ENCODE peak calls at places on chromosome 12, in six cellular contexts. One of them, this sample, is unnamed.

GRCh38 chr12:2372735-2373134 is 319.9 kb downstream of the CACNA1C start:
- DNase-seq in stomach: no peak
- DNase-seq in HCT116: no peak
- DNase-seq in suprapubic skin: no peak
- DNase-seq in ovary: no peak
- DNase-seq in thyroid gland: no peak
- DNase-seq in this sample: no peak

GRCh38 chr12:42017036-42017435 is 127.6 kb downstream of the GXYLT1 start:
- DNase-seq in stomach: no peak
- DNase-seq in HCT116: no peak
- DNase-seq in suprapubic skin: no peak
- DNase-seq in ovary: no peak
- DNase-seq in thyroid gland: no peak
- DNase-seq in this sample: no peak

GRCh38 chr12:120999191-121000120 is 16.8 kb downstream of the C12orf43 start:
- DNase-seq in stomach: peak
- DNase-seq in HCT116: no peak
- DNase-seq in suprapubic skin: no peak
- DNase-seq in ovary: no peak
- DNase-seq in thyroid gland: no peak
- DNase-seq in this sample: no peak

GRCh38 chr12:119593578-119594398 is at the start of gene TMEM233:
- DNase-seq in stomach: no peak
- DNase-seq in HCT116: no peak
- DNase-seq in suprapubic skin: no peak
- DNase-seq in ovary: peak
- DNase-seq in thyroid gland: peak
- DNase-seq in this sample: no peak

GRCh38 chr12:19499030-19499429 is 59.7 kb downstream of the AEBP2 start:
- DNase-seq in stomach: no peak
- DNase-seq in HCT116: no peak
- DNase-seq in suprapubic skin: no peak
- DNase-seq in ovary: no peak
- DNase-seq in thyroid gland: no peak
- DNase-seq in this sample: no peak

GRCh38 chr12:131529196-131530040 is 181.5 kb upstream of the SFSWAP start:
- DNase-seq in stomach: no peak
- DNase-seq in HCT116: no peak
- DNase-seq in suprapubic skin: no peak
- DNase-seq in ovary: no peak
- DNase-seq in thyroid gland: no peak
- DNase-seq in this sample: no peak

GRCh38 chr12:53187145-53187899 is 6.6 kb upstream of the CSAD start:
- DNase-seq in stomach: no peak
- DNase-seq in HCT116: no peak
- DNase-seq in suprapubic skin: no peak
- DNase-seq in ovary: no peak
- DNase-seq in thyroid gland: no peak
- DNase-seq in this sample: no peak

GRCh38 chr12:64293654-64294364 is 71.7 kb upstream of the KICS2 start:
- DNase-seq in stomach: no peak
- DNase-seq in HCT116: no peak
- DNase-seq in suprapubic skin: no peak
- DNase-seq in ovary: no peak
- DNase-seq in thyroid gland: no peak
- DNase-seq in this sample: no peak

GRCh38 chr12:127054531-127054930 is 1212.4 kb upstream of the TMEM132C start:
- DNase-seq in stomach: no peak
- DNase-seq in HCT116: no peak
- DNase-seq in suprapubic skin: no peak
- DNase-seq in ovary: no peak
- DNase-seq in thyroid gland: no peak
- DNase-seq in this sample: no peak

GRCh38 chr12:40692617-40693502 is 621 bp downstream of the CNTN1 start:
- DNase-seq in stomach: no peak
- DNase-seq in HCT116: no peak
- DNase-seq in suprapubic skin: peak
- DNase-seq in ovary: peak
- DNase-seq in thyroid gland: peak
- DNase-seq in this sample: no peak
- H3K4me3 ChIP-seq in stomach: peak
- H3K4me3 ChIP-seq in HCT116: peak
- H3K4me3 ChIP-seq in suprapubic skin: peak
- H3K4me3 ChIP-seq in ovary: peak
- H3K4me3 ChIP-seq in thyroid gland: no peak
- H3K4me3 ChIP-seq in this sample: peak

GRCh38 chr12:4271433-4272013 is 2.0 kb upstream of the CCND2 start:
- DNase-seq in stomach: no peak
- DNase-seq in HCT116: no peak
- DNase-seq in suprapubic skin: peak
- DNase-seq in ovary: no peak
- DNase-seq in thyroid gland: no peak
- DNase-seq in this sample: no peak
- TF ChIP-seq POLR2A in stomach: no peak
- TF ChIP-seq POLR2A in HCT116: no peak
- TF ChIP-seq POLR2A in suprapubic skin: no peak
- TF ChIP-seq POLR2A in ovary: no peak
- TF ChIP-seq POLR2A in thyroid gland: no peak
- TF ChIP-seq POLR2A in this sample: peak

DNA sequence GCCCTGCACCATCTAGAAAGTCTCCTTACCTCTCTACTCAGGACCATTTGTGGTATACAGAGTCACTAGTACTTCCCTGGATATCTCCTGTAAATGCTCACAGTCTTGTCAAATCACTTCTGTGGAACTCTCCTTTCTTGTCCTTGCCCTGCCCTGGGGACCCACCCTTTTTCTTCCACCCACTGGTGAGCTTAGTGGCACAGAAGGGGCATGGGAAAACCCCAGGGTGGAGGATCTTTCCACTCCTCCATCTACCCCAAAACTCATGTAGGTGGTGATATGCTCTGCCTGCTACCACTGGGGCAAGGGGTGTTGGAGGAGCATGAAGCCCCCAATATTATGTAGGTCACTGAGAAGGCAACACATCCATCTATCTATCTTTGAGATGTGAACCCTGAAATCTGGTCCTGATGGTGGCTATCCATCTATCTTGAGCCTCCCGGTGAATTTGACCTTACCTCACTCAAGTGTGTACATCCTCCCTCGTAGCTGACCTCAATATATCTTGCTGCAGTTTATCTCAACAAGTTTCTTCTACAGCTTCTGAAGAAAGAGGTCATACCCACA is 943 bp downstream of the TESPA1 start:
- DNase-seq in stomach: no peak
- DNase-seq in HCT116: no peak
- DNase-seq in suprapubic skin: no peak
- DNase-seq in ovary: no peak
- DNase-seq in thyroid gland: no peak
- DNase-seq in this sample: no peak
- H3K4me3 ChIP-seq in stomach: no peak
- H3K4me3 ChIP-seq in HCT116: no peak
- H3K4me3 ChIP-seq in suprapubic skin: peak
- H3K4me3 ChIP-seq in ovary: no peak
- H3K4me3 ChIP-seq in thyroid gland: no peak
- H3K4me3 ChIP-seq in this sample: no peak

DNA sequence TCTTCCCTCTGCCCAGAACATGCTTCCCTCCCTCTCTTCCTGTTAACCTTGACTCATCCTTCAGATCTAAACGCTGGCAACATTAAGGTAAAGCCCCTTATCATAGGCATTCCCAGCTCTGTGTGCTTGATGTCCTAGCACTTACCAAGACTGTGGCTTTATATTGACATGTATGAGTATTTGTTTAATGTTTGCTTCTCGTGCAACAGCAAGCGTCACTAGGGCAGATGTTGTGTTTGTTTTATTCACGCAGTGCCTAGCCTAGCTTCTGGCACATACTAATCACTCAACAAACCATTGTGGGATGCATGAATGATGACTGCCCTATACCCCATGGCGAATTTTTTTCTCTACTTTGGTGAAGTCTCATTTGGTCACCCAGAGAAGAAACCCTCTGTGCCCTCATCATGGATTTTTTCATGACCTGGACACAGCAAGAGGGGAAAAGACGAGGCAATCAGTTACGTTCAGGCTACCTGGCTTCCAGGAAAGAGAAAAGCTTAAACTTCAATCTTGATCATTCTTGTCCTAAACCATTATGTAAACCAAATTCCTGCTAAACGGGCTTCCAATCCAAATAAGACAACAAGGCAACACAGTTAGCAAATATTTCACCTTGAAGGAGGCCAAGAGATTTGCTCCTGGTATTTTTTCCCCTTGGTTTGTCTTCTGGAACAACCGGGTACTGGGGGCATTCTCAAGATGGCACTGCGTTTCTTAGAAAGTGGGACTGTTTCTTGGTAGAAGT is 47.9 kb upstream of the SOCS2 start:
- DNase-seq in stomach: peak
- DNase-seq in HCT116: no peak
- DNase-seq in suprapubic skin: no peak
- DNase-seq in ovary: no peak
- DNase-seq in thyroid gland: no peak
- DNase-seq in this sample: no peak
- TF ChIP-seq POLR2A in stomach: no peak
- TF ChIP-seq POLR2A in HCT116: no peak
- TF ChIP-seq POLR2A in suprapubic skin: no peak
- TF ChIP-seq POLR2A in ovary: no peak
- TF ChIP-seq POLR2A in thyroid gland: no peak
- TF ChIP-seq POLR2A in this sample: no peak

GRCh38 chr12:116317986-116318737 is 40.7 kb upstream of the MED13L start:
- DNase-seq in stomach: peak
- DNase-seq in HCT116: no peak
- DNase-seq in suprapubic skin: no peak
- DNase-seq in ovary: peak
- DNase-seq in thyroid gland: peak
- DNase-seq in this sample: no peak
- H3K4me3 ChIP-seq in stomach: peak
- H3K4me3 ChIP-seq in HCT116: no peak
- H3K4me3 ChIP-seq in suprapubic skin: peak
- H3K4me3 ChIP-seq in ovary: no peak
- H3K4me3 ChIP-seq in thyroid gland: no peak
- H3K4me3 ChIP-seq in this sample: no peak

This sample was measured in transverse colon.